ENCODE peak calls at places on chromosome 22, in seven cellular contexts. B is pancreas, L is upper lobe of right lung, U is dorsolateral prefrontal cortex, O is psoas muscle, C is IMR-90, D is cardiac fibroblast. J is an unnamed sample.

GRCh38 chr22:50562523-50563409 is at the start of gene SYCE3:
- DNase-seq in B (peak), L (peak), U (peak), O (peak), C (peak), D (peak), J (peak)

GRCh38 chr22:24521791-24522245 is 26.7 kb downstream of the UPB1 start:
- DNase-seq in B (peak), L (peak), U (no peak), O (no peak), C (peak), D (peak), J (no peak)

GRCh38 chr22:24968066-24968561 is 15.6 kb downstream of the KIAA1671 start:
- DNase-seq in B (peak), L (no peak), U (no peak), O (peak), C (no peak), D (peak), J (no peak)

GRCh38 chr22:25053153-25053805 is 100.8 kb downstream of the KIAA1671 start:
- DNase-seq in B (no peak), L (no peak), U (no peak), O (no peak), C (no peak), D (peak), J (peak)

GRCh38 chr22:30285176-30285845 is 4.0 kb downstream of the CASTOR1 start:
- DNase-seq in B (no peak), L (no peak), U (no peak), O (no peak), C (no peak), D (no peak), J (no peak)

GRCh38 chr22:24975125-24975640 is 22.7 kb downstream of the KIAA1671 start:
- DNase-seq in B (no peak), L (no peak), U (no peak), O (no peak), C (no peak), D (no peak), J (no peak)

GRCh38 chr22:17867160-17867785 is 93.0 kb upstream of the BID start:
- DNase-seq in B (no peak), L (no peak), U (no peak), O (no peak), C (no peak), D (no peak), J (peak)

GRCh38 chr22:47060718-47061117 is 298.3 kb downstream of the TBC1D22A start:
- DNase-seq in B (no peak), L (no peak), U (no peak), O (no peak), C (no peak), D (no peak), J (no peak)

GRCh38 chr22:22803285-22803853 is 84.2 kb upstream of the IGLL5 start:
- DNase-seq in B (no peak), L (no peak), U (no peak), O (no peak), C (no peak), D (no peak), J (no peak)

GRCh38 chr22:23562186-23562585 is 17.9 kb downstream of the IGLL1 start:
- DNase-seq in B (no peak), L (no peak), U (no peak), O (no peak), C (no peak), D (no peak), J (no peak)

GRCh38 chr22:25350551-25350971 is 131.1 kb downstream of the CRYBB2 start:
- DNase-seq in B (no peak), L (no peak), U (no peak), O (no peak), C (no peak), D (no peak), J (no peak)

GRCh38 chr22:37425800-37426531 is 1.3 kb downstream of the ELFN2 start:
- DNase-seq in B (no peak), L (no peak), U (no peak), O (no peak), C (peak), D (no peak), J (no peak)

GRCh38 chr22:37843746-37844089 is 416 bp downstream of the ANKRD54 start:
- DNase-seq in B (no peak), L (no peak), U (no peak), O (peak), C (peak), D (no peak), J (peak)

GRCh38 chr22:19349778-19350475 is 58.4 kb upstream of the CLTCL1 start:
- DNase-seq in B (no peak), L (no peak), U (no peak), O (no peak), C (no peak), D (no peak), J (no peak)

GRCh38 chr22:22743128-22743760 is 98.8 kb downstream of the GGTLC2 start:
- DNase-seq in B (no peak), L (no peak), U (no peak), O (no peak), C (no peak), D (no peak), J (no peak)

GRCh38 chr22:41642711-41643110 is 21.6 kb downstream of the XRCC6 start:
- DNase-seq in B (no peak), L (no peak), U (no peak), O (no peak), C (peak), D (no peak), J (no peak)

GRCh38 chr22:21758056-21758455 is 22.5 kb upstream of the YPEL1 start:
- DNase-seq in B (no peak), L (no peak), U (no peak), O (no peak), C (no peak), D (no peak), J (no peak)

GRCh38 chr22:46547179-46547882 is 9.9 kb upstream of the CELSR1 start:
- DNase-seq in B (no peak), L (no peak), U (no peak), O (peak), C (peak), D (peak), J (no peak)

GRCh38 chr22:43181321-43182076 is 5.4 kb downstream of the TTLL12 start:
- DNase-seq in B (no peak), L (no peak), U (no peak), O (no peak), C (no peak), D (no peak), J (no peak)

GRCh38 chr22:47445212-47445611 is 682.8 kb downstream of the TBC1D22A start:
- DNase-seq in B (no peak), L (no peak), U (no peak), O (no peak), C (no peak), D (no peak), J (no peak)

GRCh38 chr22:17712441-17712840 is 61.8 kb downstream of the BID start:
- DNase-seq in B (no peak), L (no peak), U (no peak), O (no peak), C (peak), D (peak), J (no peak)

GRCh38 chr22:25774575-25775026 is 32.6 kb downstream of the MYO18B start:
- DNase-seq in B (no peak), L (no peak), U (no peak), O (no peak), C (no peak), D (no peak), J (no peak)

GRCh38 chr22:21582801-21583740 is 15.6 kb downstream of the UBE2L3 start:
- DNase-seq in B (no peak), L (no peak), U (no peak), O (no peak), C (no peak), D (no peak), J (no peak)

GRCh38 chr22:26974914-26975313 is 317.5 kb downstream of the MIAT start:
- DNase-seq in B (no peak), L (no peak), U (no peak), O (no peak), C (no peak), D (no peak), J (no peak)

GRCh38 chr22:46377566-46378498 is 42.3 kb downstream of the TRMU start:
- DNase-seq in B (peak), L (peak), U (no peak), O (no peak), C (no peak), D (peak), J (peak)

GRCh38 chr22:19819911-19820879 is 34.5 kb downstream of the GNB1L start:
- DNase-seq in B (peak), L (no peak), U (no peak), O (no peak), C (no peak), D (no peak), J (peak)

GRCh38 chr22:18056161-18056666 is 21.6 kb upstream of the PEX26 start:
- DNase-seq in B (no peak), L (peak), U (peak), O (peak), C (peak), D (peak), J (peak)

GRCh38 chr22:30062934-30063333 is 17.3 kb upstream of the HORMAD2 start:
- DNase-seq in B (no peak), L (no peak), U (no peak), O (no peak), C (no peak), D (no peak), J (no peak)

GRCh38 chr22:35627267-35628041 is 10.3 kb upstream of the MB start:
- DNase-seq in B (peak), L (peak), U (no peak), O (peak), C (peak), D (peak), J (peak)

GRCh38 chr22:42320463-42321416 is 50.3 kb upstream of the TCF20 start:
- DNase-seq in B (no peak), L (no peak), U (no peak), O (no peak), C (no peak), D (no peak), J (peak)

GRCh38 chr22:46297151-46297819 is 615 bp downstream of the GTSE1 start:
- DNase-seq in B (peak), L (no peak), U (no peak), O (peak), C (peak), D (peak), J (no peak)

DNA sequence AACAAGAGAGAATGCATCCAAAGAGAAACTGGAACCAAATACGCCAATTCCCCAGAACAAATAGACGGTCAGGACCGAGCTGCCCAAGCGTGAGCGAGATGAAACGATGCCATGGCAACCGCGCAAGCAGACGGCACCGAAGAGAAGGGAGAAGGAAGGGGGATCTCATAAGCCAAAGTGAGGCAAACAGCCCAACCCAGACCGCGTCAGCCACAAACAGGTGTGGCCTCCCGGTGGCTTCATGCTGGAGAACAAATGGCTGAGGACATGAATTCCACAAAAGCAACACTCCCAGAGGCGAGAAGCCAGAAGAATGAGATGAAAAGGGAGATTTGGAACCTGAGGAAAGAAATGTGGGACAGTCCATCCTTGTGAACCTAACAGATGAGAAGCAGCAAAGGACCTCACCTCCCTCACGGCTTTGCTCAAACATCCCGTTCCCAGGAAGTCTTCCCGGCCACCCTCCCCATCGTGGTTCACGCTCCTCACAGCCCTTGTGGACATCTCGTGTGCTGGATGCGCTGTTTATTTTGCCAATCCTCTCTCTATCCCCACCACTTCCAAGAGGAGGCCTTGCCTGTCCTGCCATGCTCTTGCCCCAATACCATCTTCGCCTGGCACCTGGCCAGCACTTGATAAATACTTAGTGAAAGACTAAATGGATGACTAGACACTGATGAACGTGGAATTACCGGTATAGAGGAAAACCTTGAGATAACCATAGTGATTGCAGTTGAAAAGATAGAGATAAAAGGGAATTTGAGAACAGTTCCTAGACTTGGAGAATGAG is 89.2 kb upstream of the RTL6 start:
- DNase-seq in B (no peak), L (peak), U (no peak), O (no peak), C (peak), D (no peak), J (no peak)
- TF ChIP-seq CTCF in B (no peak), L (no peak), U (no peak), O (no peak), C (no peak), D (no peak), J (no peak)

GRCh38 chr22:39254122-39254521 is 9.3 kb upstream of the PDGFB start:
- DNase-seq in B (no peak), L (no peak), U (no peak), O (peak), C (no peak), D (no peak), J (no peak)
- H3K4me3 ChIP-seq in B (no peak), L (no peak), U (no peak), O (peak), C (no peak), D (no peak), J (no peak)

DNA sequence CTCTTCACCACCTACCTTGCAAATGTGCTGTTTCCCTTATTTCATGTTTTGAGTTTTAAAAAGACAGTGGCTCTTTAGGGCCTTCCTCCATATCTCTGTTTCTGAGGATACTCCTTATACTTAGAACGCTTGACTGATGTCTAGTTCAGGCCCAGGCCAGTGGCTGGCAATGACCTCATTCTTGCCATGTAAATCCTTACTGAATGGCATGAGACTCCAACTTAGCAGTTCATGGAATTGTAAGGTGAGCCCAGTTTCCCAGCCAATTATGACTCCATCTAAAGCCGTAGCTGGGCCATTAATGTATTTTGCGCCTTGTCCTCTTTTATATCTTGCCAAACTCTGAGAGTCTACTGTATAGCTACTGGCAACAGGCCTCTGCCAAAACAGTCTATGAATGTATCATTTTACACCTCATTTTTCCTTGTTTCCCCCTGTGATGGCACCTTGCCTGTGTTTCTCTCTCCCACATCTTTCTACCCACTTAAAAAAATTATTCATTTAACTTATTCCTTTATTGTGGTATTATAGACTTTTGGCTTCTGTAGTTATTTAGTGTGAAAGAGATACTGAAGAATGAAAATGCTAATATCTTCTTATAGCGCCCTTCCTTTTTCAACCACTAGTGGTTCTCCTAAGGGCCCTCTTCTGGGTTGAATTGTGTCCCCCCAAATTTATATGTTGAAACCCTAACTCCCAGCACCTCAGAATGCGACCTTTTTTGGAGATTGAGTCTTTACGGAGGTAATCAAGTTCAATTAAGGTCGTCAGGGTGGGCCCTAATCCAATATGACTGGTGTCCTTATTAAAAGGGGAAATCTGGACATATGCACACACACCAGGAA is 67.4 kb downstream of the ZNRF3 start:
- DNase-seq in B (no peak), L (no peak), U (no peak), O (no peak), C (no peak), D (no peak), J (no peak)
- TF ChIP-seq CTCF in B (no peak), L (no peak), U (no peak), O (no peak), C (no peak), D (no peak), J (no peak)

DNA sequence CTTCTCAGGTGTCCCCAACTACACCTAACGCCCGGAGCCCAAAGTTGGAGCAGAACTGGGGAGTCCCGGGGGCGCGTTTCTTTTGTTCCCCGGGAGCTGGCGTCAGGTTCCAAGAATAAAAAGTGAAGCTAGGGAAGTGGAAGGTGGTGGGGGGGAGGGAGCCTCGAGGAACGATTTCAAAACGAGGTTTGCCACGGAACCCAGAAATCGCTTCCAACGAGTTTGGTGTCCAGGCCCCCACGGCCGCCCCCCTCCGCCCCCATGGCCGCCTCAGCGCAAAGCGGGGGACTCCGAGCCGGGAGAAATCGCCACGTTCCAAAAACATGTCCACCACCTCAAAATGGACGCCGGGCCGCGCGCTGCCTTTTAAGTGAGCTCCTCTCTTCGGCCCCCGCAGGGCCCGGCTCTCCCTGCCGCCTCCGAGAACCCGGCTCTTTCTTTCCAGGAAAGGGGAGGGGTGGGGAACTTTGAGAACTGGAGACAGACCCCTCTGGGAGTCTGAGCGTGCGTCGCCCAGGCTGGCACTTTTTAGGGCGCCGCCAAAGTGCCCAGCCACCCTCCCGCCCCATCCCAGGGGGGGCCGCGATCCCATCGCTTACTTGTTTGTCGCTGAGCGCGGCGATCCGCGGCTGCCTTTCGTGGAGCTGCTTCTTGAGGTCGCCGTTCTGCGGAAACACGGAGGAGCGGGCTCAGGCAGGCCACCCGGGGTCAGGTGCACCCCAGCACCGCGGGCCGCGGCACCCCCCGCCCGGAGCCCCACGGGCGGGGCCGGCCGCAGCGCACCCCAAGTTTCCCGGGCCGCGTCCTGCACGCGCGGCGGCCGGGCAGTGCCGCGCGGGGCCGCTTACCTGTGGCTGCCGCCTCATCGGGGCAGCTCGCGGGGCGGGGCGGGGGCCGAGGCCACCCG is 1.6 kb downstream of the PHF21B start:
- DNase-seq in B (no peak), L (no peak), U (no peak), O (peak), C (no peak), D (peak), J (no peak)
- H3K4me3 ChIP-seq in B (no peak), L (peak), U (peak), O (peak), C (no peak), D (no peak), J (no peak)

DNA sequence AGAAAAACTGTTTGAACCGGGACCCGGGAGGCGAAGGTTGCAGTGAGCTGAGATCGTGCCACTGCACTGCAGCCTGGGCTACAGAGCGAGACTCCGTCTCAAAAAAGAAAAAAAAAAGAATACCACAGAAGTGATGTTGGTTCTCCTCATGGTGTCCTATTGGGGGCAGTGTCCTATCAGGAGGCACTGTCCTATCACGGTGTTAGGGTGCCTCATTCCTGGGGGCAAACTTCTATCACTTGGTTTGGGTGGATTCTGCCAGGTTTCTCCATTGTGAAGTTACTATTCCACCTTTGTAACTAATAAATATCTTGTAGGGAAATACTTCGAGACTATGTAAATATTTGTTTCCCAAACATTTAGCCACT is 19.6 kb downstream of the PRR14L start:
- DNase-seq in B (no peak), L (no peak), U (no peak), O (no peak), C (no peak), D (no peak), J (no peak)
- TF ChIP-seq CTCF in B (no peak), L (no peak), U (no peak), O (no peak), C (no peak), D (no peak), J (no peak)